ENCODE peak calls at places on chromosomes 7 and 10, in four cellular contexts. Q is MCF 10A, I is endothelial cell, P is Peyer's patch. G is an unnamed sample.

GRCh38 chr10:71089162-71089561 is 123.2 kb upstream of the UNC5B start:
- DNase-seq in Q (no peak), I (no peak), P (no peak), G (no peak)

GRCh38 chr10:58217612-58218011 is 50.1 kb downstream of the IPMK start:
- DNase-seq in Q (no peak), I (no peak), P (no peak), G (no peak)

GRCh38 chr7:107850671-107851070 is 40.3 kb upstream of the DLD start:
- DNase-seq in Q (no peak), I (no peak), P (no peak), G (no peak)

GRCh38 chr7:156604311-156604710 is 36.3 kb upstream of the RNF32 start:
- DNase-seq in Q (peak; percentile 43), I (no peak), P (no peak), G (no peak)

GRCh38 chr10:121054876-121055275 is 203.7 kb downstream of the WDR11 start:
- DNase-seq in Q (no peak), I (no peak), P (no peak), G (no peak)

GRCh38 chr7:25857376-25858067 is 294.5 kb upstream of the NFE2L3 start:
- DNase-seq in Q (no peak), I (peak; percentile 48), P (no peak), G (no peak)

GRCh38 chr10:66747451-66747850 is 178.4 kb upstream of the LRRTM3 start:
- DNase-seq in Q (peak; percentile 55), I (no peak), P (no peak), G (no peak)

GRCh38 chr10:125061557-125062243 is 98.7 kb downstream of the CTBP2 start:
- DNase-seq in Q (no peak), I (no peak), P (no peak), G (no peak)

GRCh38 chr10:124568858-124569622 is 107.4 kb downstream of the LHPP start:
- DNase-seq in Q (no peak), I (no peak), P (no peak), G (no peak)

GRCh38 chr7:158096582-158096981 is 491.0 kb downstream of the PTPRN2 start:
- DNase-seq in Q (no peak), I (no peak), P (no peak), G (no peak)

GRCh38 chr7:147400926-147401325 is 1189.6 kb upstream of the C7orf33 start:
- DNase-seq in Q (no peak), I (no peak), P (no peak), G (no peak)

GRCh38 chr7:1473864-1474512 is 14.7 kb upstream of the MICALL2 start:
- DNase-seq in Q (peak; percentile 85), I (peak; percentile 88), P (peak; percentile 70), G (peak; percentile 81)

GRCh38 chr10:129031233-129032150 is 435.5 kb upstream of the MGMT start:
- DNase-seq in Q (peak; percentile 67), I (peak; percentile 88), P (no peak), G (peak; percentile 66)

GRCh38 chr7:54546081-54546985 is 4.2 kb downstream of the VSTM2A start:
- DNase-seq in Q (no peak), I (peak; percentile 79), P (no peak), G (peak; percentile 55)

GRCh38 chr7:23273141-23273599 is 26.0 kb upstream of the MALSU1 start:
- DNase-seq in Q (peak; percentile 95), I (peak; percentile 88), P (peak; percentile 95), G (peak; percentile 73)

GRCh38 chr7:64655811-64656210 is 10.1 kb upstream of the ZNF107 start:
- DNase-seq in Q (no peak), I (no peak), P (no peak), G (no peak)

GRCh38 chr10:94115725-94116124 is 122.0 kb downstream of the PLCE1 start:
- DNase-seq in Q (peak; percentile 60), I (no peak), P (no peak), G (no peak)

GRCh38 chr10:104333037-104333727 is 5.1 kb downstream of the ITPRIP start:
- DNase-seq in Q (no peak), I (no peak), P (no peak), G (no peak)

GRCh38 chr10:74453151-74453550 is 302.1 kb downstream of the ADK start:
- DNase-seq in Q (no peak), I (no peak), P (no peak), G (no peak)

GRCh38 chr7:111744501-111745155 is 182.3 kb upstream of the IMMP2L start:
- DNase-seq in Q (no peak), I (no peak), P (no peak), G (no peak)

GRCh38 chr10:114307731-114308130 is 68.7 kb downstream of the VWA2 start:
- DNase-seq in Q (no peak), I (no peak), P (no peak), G (no peak)

GRCh38 chr7:158495780-158496179 is 91.8 kb downstream of the PTPRN2 start:
- DNase-seq in Q (peak; percentile 49), I (no peak), P (no peak), G (no peak)

GRCh38 chr10:70978816-70979215 is 90.5 kb upstream of the PCBD1 start:
- DNase-seq in Q (no peak), I (no peak), P (no peak), G (no peak)

GRCh38 chr7:100585511-100586265 is at the start of gene LRCH4:
- DNase-seq in Q (peak; percentile 54), I (peak; percentile 47), P (peak; percentile 75), G (peak; percentile 55)

GRCh38 chr7:123271231-123271630 is 71.5 kb upstream of the SLC13A1 start:
- DNase-seq in Q (peak; percentile 33), I (no peak), P (no peak), G (no peak)

GRCh38 chr10:42753507-42754154 is 29.0 kb upstream of the BMS1 start:
- DNase-seq in Q (no peak), I (peak; percentile 48), P (no peak), G (no peak)
- TF ChIP-seq CTCF in Q (no peak), I (no peak), P (no peak), G (no peak)

GRCh38 chr10:48981310-48981907 is 41.8 kb upstream of the LRRC18 start:
- DNase-seq in Q (peak; percentile 63), I (peak; percentile 82), P (peak; percentile 35), G (peak; percentile 69)

GRCh38 chr10:48978318-48978717 is 38.7 kb upstream of the LRRC18 start:
- DNase-seq in Q (no peak), I (no peak), P (no peak), G (no peak)

GRCh38 chr10:48974757-48975156 is 35.1 kb upstream of the LRRC18 start:
- DNase-seq in Q (no peak), I (no peak), P (no peak), G (no peak)

GRCh38 chr10:48973065-48973464 is 33.4 kb upstream of the LRRC18 start:
- DNase-seq in Q (peak; percentile 57), I (no peak), P (no peak), G (no peak)

GRCh38 chr10:48976208-48976607 is 36.6 kb upstream of the LRRC18 start:
- DNase-seq in Q (peak; percentile 58), I (peak; percentile 35), P (no peak), G (no peak)
- TF ChIP-seq CTCF in Q (no peak), I (no peak), P (no peak), G (peak; percentile 47)

GRCh38 chr7:77425151-77426051 is 9.3 kb upstream of the GSAP start:
- DNase-seq in Q (peak; percentile 38), I (peak; percentile 8), P (no peak), G (no peak)
- TF ChIP-seq CTCF in Q (no peak), I (no peak), P (no peak), G (no peak)

GRCh38 chr10:112775892-112776679 is 174.0 kb upstream of the TCF7L2 start:
- DNase-seq in Q (no peak), I (no peak), P (no peak), G (no peak)

GRCh38 chr10:112773783-112774182 is 176.3 kb upstream of the TCF7L2 start:
- DNase-seq in Q (no peak), I (no peak), P (no peak), G (no peak)

GRCh38 chr10:112774210-112774609 is 175.8 kb upstream of the TCF7L2 start:
- DNase-seq in Q (no peak), I (no peak), P (no peak), G (no peak)

GRCh38 chr10:112774808-112775207 is 175.2 kb upstream of the TCF7L2 start:
- DNase-seq in Q (no peak), I (no peak), P (no peak), G (no peak)

GRCh38 chr10:112775347-112775746 is 174.7 kb upstream of the TCF7L2 start:
- DNase-seq in Q (no peak), I (no peak), P (no peak), G (no peak)
- TF ChIP-seq CTCF in Q (no peak), I (no peak), P (no peak), G (peak; percentile 47)

DNA sequence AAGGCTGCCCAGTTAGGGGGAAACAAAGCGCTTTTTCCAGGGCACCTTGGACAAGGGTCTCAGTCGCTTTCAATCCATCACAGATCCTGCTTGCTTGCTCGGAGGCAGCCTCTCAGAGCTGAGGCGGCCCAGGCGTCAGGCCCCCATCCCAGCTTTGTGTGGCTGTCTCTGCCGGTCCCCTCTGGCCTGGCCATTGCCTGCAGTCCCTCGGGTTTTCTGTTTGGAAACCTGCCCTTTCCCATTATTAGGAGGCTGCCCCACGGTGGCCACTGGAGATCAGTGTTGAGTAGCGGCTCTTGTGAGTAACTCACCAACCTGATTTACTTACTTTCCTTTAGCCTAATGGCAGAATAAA is 216.1 kb downstream of the GLRX3 start:
- DNase-seq in Q (no peak), I (no peak), P (no peak), G (no peak)
- TF ChIP-seq CTCF in Q (no peak), I (no peak), P (no peak), G (no peak)

GRCh38 chr7:98909487-98909886 is 31.2 kb downstream of the TRRAP start:
- DNase-seq in Q (no peak), I (no peak), P (no peak), G (no peak)

GRCh38 chr7:98913026-98913425 is 34.7 kb downstream of the TRRAP start:
- DNase-seq in Q (no peak), I (no peak), P (no peak), G (no peak)

GRCh38 chr7:98917331-98917730 is 39.0 kb downstream of the TRRAP start:
- DNase-seq in Q (no peak), I (no peak), P (no peak), G (no peak)

GRCh38 chr7:98911936-98912335 is 33.6 kb downstream of the TRRAP start:
- DNase-seq in Q (no peak), I (no peak), P (no peak), G (no peak)

GRCh38 chr7:98913612-98914011 is 35.3 kb downstream of the TRRAP start:
- DNase-seq in Q (peak; percentile 3), I (no peak), P (no peak), G (no peak)
- TF ChIP-seq CTCF in Q (no peak), I (peak; percentile 14), P (no peak), G (no peak)